ENCODE peak calls at places on chromosomes 12 and 14, in eight cellular contexts. X, L, J, E, Y, N, H and Z are unnamed samples.

GRCh38 chr14:51410846-51411245 is 170.8 kb downstream of the TMX1 start:
- DNase-seq in X (no peak), L (no peak), J (no peak), E (no peak), Y (no peak), N (no peak), H (no peak), Z (no peak)

GRCh38 chr14:103136388-103137271 is 13.4 kb downstream of the TNFAIP2 start:
- DNase-seq in X (peak), L (no peak), J (peak), E (no peak), Y (no peak), N (no peak), H (peak), Z (no peak)

GRCh38 chr12:10012630-10013330 is 2.4 kb downstream of the CLEC12B start:
- DNase-seq in X (no peak), L (no peak), J (no peak), E (no peak), Y (no peak), N (no peak), H (no peak), Z (no peak)

GRCh38 chr12:127340381-127340780 is 926.6 kb upstream of the TMEM132C start:
- DNase-seq in X (no peak), L (no peak), J (no peak), E (no peak), Y (no peak), N (no peak), H (no peak), Z (no peak)

GRCh38 chr12:111182391-111182790 is 186.5 kb downstream of the PHETA1 start:
- DNase-seq in X (no peak), L (no peak), J (no peak), E (no peak), Y (no peak), N (no peak), H (no peak), Z (no peak)

GRCh38 chr12:131094831-131095805 is 141.4 kb downstream of the ADGRD1 start:
- DNase-seq in X (peak), L (peak), J (no peak), E (no peak), Y (no peak), N (no peak), H (peak), Z (no peak)

GRCh38 chr12:51932218-51933076 is 19.1 kb upstream of the ACVR1B start:
- DNase-seq in X (no peak), L (peak), J (no peak), E (no peak), Y (no peak), N (no peak), H (no peak), Z (no peak)

GRCh38 chr12:106428379-106428778 is 70.8 kb downstream of the POLR3B start:
- DNase-seq in X (no peak), L (no peak), J (no peak), E (no peak), Y (no peak), N (no peak), H (no peak), Z (no peak)

GRCh38 chr14:72752034-72752412 is 141.9 kb downstream of the DPF3 start:
- DNase-seq in X (no peak), L (no peak), J (no peak), E (no peak), Y (no peak), N (peak), H (no peak), Z (no peak)

GRCh38 chr12:78863482-78864427 is 819 bp upstream of the SYT1 start:
- DNase-seq in X (peak), L (peak), J (peak), E (no peak), Y (no peak), N (no peak), H (peak), Z (no peak)

GRCh38 chr12:2813573-2814185 is 1.2 kb downstream of the ITFG2 start:
- DNase-seq in X (peak), L (peak), J (peak), E (peak), Y (no peak), N (peak), H (peak), Z (peak)

GRCh38 chr14:93113678-93114067 is 2.1 kb downstream of the ITPK1 start:
- DNase-seq in X (peak), L (no peak), J (peak), E (peak), Y (no peak), N (no peak), H (peak), Z (no peak)

GRCh38 chr12:111268738-111269572 is 99.9 kb downstream of the PHETA1 start:
- DNase-seq in X (peak), L (no peak), J (peak), E (peak), Y (no peak), N (no peak), H (peak), Z (no peak)

GRCh38 chr14:67964391-67964812 is 144.8 kb downstream of the RAD51B start:
- DNase-seq in X (no peak), L (no peak), J (no peak), E (no peak), Y (no peak), N (no peak), H (no peak), Z (no peak)

GRCh38 chr12:111034911-111035577 is 114.7 kb upstream of the MYL2 start:
- DNase-seq in X (peak), L (no peak), J (peak), E (no peak), Y (no peak), N (no peak), H (peak), Z (no peak)

GRCh38 chr14:20494935-20495766 is 10.2 kb upstream of the RNASE10 start:
- DNase-seq in X (no peak), L (no peak), J (no peak), E (no peak), Y (no peak), N (peak), H (peak), Z (peak)